ENCODE peak calls at places on chromosomes 2 and 18, in five cellular contexts. One of them, this sample, is unnamed.
A peak's percentile ranks its signal among the peaks of the same experiment; 100 is the strongest.

GRCh38 chr2:884027-884748 is 66.5 kb upstream of the SNTG2 start:
- DNase-seq in vagina: peak; percentile 34
- DNase-seq in heart left ventricle: no peak
- DNase-seq in endothelial cell of umbilical vein: no peak
- DNase-seq in A549: no peak
- DNase-seq in this sample: no peak

GRCh38 chr2:180614776-180615175 is 365.6 kb upstream of the UBE2E3 start:
- DNase-seq in vagina: no peak
- DNase-seq in heart left ventricle: no peak
- DNase-seq in endothelial cell of umbilical vein: no peak
- DNase-seq in A549: no peak
- DNase-seq in this sample: no peak

GRCh38 chr18:38456253-38456652 is 890.7 kb upstream of the CELF4 start:
- DNase-seq in vagina: no peak
- DNase-seq in heart left ventricle: no peak
- DNase-seq in endothelial cell of umbilical vein: peak; percentile 1
- DNase-seq in A549: no peak
- DNase-seq in this sample: no peak

GRCh38 chr2:201363857-201364560 is 6.9 kb upstream of the FLACC1 start:
- DNase-seq in vagina: no peak
- DNase-seq in heart left ventricle: no peak
- DNase-seq in endothelial cell of umbilical vein: peak; percentile 54
- DNase-seq in A549: peak; percentile 56
- DNase-seq in this sample: peak; percentile 64

GRCh38 chr18:10797882-10798281 is 272.1 kb downstream of the NAPG start:
- DNase-seq in vagina: no peak
- DNase-seq in heart left ventricle: no peak
- DNase-seq in endothelial cell of umbilical vein: no peak
- DNase-seq in A549: no peak
- DNase-seq in this sample: no peak

GRCh38 chr18:22591231-22591630 is 173.5 kb upstream of the CTAGE1 start:
- DNase-seq in vagina: no peak
- DNase-seq in heart left ventricle: no peak
- DNase-seq in endothelial cell of umbilical vein: no peak
- DNase-seq in A549: no peak
- DNase-seq in this sample: no peak

GRCh38 chr2:187499941-187500532 is 52.0 kb upstream of the CALCRL start:
- DNase-seq in vagina: no peak
- DNase-seq in heart left ventricle: no peak
- DNase-seq in endothelial cell of umbilical vein: peak; percentile 75
- DNase-seq in A549: peak; percentile 74
- DNase-seq in this sample: peak; percentile 82

GRCh38 chr2:198141726-198142125 is 337.3 kb downstream of the PLCL1 start:
- DNase-seq in vagina: no peak
- DNase-seq in heart left ventricle: no peak
- DNase-seq in endothelial cell of umbilical vein: no peak
- DNase-seq in A549: no peak
- DNase-seq in this sample: no peak

GRCh38 chr2:73892631-73893329 is at the start of gene ACTG2:
- DNase-seq in vagina: no peak
- DNase-seq in heart left ventricle: no peak
- DNase-seq in endothelial cell of umbilical vein: no peak
- DNase-seq in A549: no peak
- DNase-seq in this sample: no peak
- TF ChIP-seq POLR2A in vagina: no peak
- TF ChIP-seq POLR2A in heart left ventricle: no peak
- TF ChIP-seq POLR2A in endothelial cell of umbilical vein: no peak
- TF ChIP-seq POLR2A in A549: no peak
- TF ChIP-seq POLR2A in this sample: no peak

GRCh38 chr2:11750422-11750821 is 4.0 kb downstream of the LPIN1 start:
- DNase-seq in vagina: no peak
- DNase-seq in heart left ventricle: no peak
- DNase-seq in endothelial cell of umbilical vein: no peak
- DNase-seq in A549: no peak
- DNase-seq in this sample: no peak

GRCh38 chr2:11748018-11748860 is 1.8 kb downstream of the LPIN1 start:
- DNase-seq in vagina: no peak
- DNase-seq in heart left ventricle: no peak
- DNase-seq in endothelial cell of umbilical vein: no peak
- DNase-seq in A549: no peak
- DNase-seq in this sample: no peak

GRCh38 chr2:11748861-11749645 is 2.6 kb downstream of the LPIN1 start:
- DNase-seq in vagina: no peak
- DNase-seq in heart left ventricle: no peak
- DNase-seq in endothelial cell of umbilical vein: no peak
- DNase-seq in A549: no peak
- DNase-seq in this sample: no peak

GRCh38 chr2:11750917-11751316 is 4.5 kb downstream of the LPIN1 start:
- DNase-seq in vagina: no peak
- DNase-seq in heart left ventricle: no peak
- DNase-seq in endothelial cell of umbilical vein: no peak
- DNase-seq in A549: no peak
- DNase-seq in this sample: no peak

GRCh38 chr2:11749646-11750349 is 3.4 kb downstream of the LPIN1 start:
- DNase-seq in vagina: no peak
- DNase-seq in heart left ventricle: no peak
- DNase-seq in endothelial cell of umbilical vein: no peak
- DNase-seq in A549: no peak
- DNase-seq in this sample: no peak
- TF ChIP-seq POLR2A in vagina: no peak
- TF ChIP-seq POLR2A in heart left ventricle: no peak
- TF ChIP-seq POLR2A in endothelial cell of umbilical vein: no peak
- TF ChIP-seq POLR2A in A549: no peak
- TF ChIP-seq POLR2A in this sample: no peak

DNA sequence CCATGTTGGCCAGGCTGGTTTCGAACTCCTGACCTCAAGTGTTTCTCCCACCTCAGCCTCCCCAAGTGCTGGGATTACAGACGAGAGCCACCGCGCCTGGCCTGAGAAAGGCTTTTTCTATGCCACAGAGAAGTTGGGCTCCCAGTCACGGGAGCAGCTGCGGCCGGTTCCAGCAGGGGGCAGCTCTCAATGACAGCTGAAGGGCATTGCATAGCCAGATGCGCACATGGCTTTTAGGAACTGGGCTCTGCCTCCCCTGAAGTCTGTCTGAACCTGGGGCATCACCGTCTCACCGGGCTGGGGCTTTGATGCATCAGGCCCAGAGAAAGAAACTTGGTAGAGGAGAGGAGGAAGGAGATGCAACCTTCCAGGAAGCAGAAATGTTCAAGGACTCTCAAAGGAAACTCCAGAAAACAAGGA is 84.2 kb upstream of the LAPTM4A start:
- DNase-seq in vagina: no peak
- DNase-seq in heart left ventricle: no peak
- DNase-seq in endothelial cell of umbilical vein: peak; percentile 62
- DNase-seq in A549: peak; percentile 75
- DNase-seq in this sample: peak; percentile 42
- TF ChIP-seq POLR2A in vagina: no peak
- TF ChIP-seq POLR2A in heart left ventricle: no peak
- TF ChIP-seq POLR2A in endothelial cell of umbilical vein: no peak
- TF ChIP-seq POLR2A in A549: no peak
- TF ChIP-seq POLR2A in this sample: no peak

GRCh38 chr18:36829362-36830140 is 624 bp downstream of the KIAA1328 start:
- DNase-seq in vagina: no peak
- DNase-seq in heart left ventricle: no peak
- DNase-seq in endothelial cell of umbilical vein: no peak
- DNase-seq in A549: no peak
- DNase-seq in this sample: no peak

GRCh38 chr18:36828157-36828629 is 609 bp downstream of the TPGS2 start:
- DNase-seq in vagina: no peak
- DNase-seq in heart left ventricle: no peak
- DNase-seq in endothelial cell of umbilical vein: peak; percentile 46
- DNase-seq in A549: peak; percentile 36
- DNase-seq in this sample: peak; percentile 86

GRCh38 chr18:36831139-36831538 is 2.2 kb downstream of the KIAA1328 start:
- DNase-seq in vagina: no peak
- DNase-seq in heart left ventricle: no peak
- DNase-seq in endothelial cell of umbilical vein: peak; percentile 33
- DNase-seq in A549: no peak
- DNase-seq in this sample: peak; percentile 21

GRCh38 chr18:36830141-36830495 is 1.2 kb downstream of the KIAA1328 start:
- DNase-seq in vagina: no peak
- DNase-seq in heart left ventricle: no peak
- DNase-seq in endothelial cell of umbilical vein: no peak
- DNase-seq in A549: no peak
- DNase-seq in this sample: no peak

DNA sequence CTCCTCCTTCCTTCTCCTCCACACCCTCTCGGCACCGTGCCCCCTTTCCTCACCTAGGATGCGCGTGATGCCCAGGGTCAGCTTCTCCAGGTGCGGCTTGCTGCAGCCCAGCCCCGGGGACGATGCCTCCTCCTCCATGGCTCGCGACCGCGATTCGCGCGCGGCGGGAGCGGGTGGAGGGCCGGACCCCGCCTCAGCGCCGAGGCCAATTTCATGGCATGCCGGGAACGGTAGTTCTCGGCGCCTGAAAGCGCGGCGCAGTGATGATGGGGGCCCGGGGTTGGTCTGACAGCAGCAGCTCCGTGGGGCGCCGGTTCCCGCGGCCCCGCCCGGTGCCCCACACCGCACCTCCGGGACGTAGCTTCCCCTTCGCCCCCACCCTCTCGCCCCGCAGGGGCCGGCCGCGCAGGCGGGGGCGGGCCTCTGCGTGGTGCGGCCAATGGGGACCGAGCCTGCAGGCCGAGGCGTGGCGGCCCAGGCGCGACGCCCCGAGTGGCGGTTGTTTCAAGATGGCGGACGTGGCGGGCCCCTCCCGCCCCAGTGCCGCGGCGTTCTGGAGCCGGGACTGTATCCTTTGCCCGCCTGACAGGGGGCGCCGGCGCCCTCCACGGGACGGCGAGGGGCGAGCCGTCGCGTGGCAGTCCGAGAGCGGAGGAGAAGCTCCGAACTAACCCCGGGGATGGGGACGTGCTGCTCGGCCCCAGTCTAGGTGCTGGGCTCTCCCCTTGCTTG is at the start of the genes KIAA1328 and TPGS2:
- DNase-seq in vagina: no peak
- DNase-seq in heart left ventricle: peak; percentile 94
- DNase-seq in endothelial cell of umbilical vein: peak; percentile 91
- DNase-seq in A549: peak; percentile 88
- DNase-seq in this sample: peak; percentile 96
- TF ChIP-seq POLR2A in vagina: no peak
- TF ChIP-seq POLR2A in heart left ventricle: peak; percentile 65
- TF ChIP-seq POLR2A in endothelial cell of umbilical vein: peak; percentile 9
- TF ChIP-seq POLR2A in A549: peak; percentile 53
- TF ChIP-seq POLR2A in this sample: peak; percentile 89

DNA sequence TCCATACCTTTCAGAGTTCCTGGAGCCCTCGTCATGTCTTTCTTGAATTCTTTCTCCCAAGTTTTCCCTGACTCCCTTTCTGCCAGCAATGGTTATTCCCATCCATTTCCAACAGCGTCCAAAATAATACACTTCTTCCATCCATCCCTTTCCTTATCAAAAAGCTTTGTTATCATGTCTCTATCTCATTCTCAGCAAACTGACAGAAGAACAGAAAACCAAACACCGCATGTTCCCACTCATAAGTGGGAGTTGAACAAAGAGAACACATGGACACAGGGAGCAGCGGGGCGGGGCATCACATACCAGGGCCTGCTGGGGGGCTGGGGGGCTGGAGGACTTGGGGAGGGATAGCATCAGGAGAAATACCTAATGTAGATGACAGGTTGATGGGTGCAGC is 86.7 kb downstream of the DDX1 start:
- DNase-seq in vagina: no peak
- DNase-seq in heart left ventricle: no peak
- DNase-seq in endothelial cell of umbilical vein: no peak
- DNase-seq in A549: no peak
- DNase-seq in this sample: no peak
- TF ChIP-seq POLR2A in vagina: no peak
- TF ChIP-seq POLR2A in heart left ventricle: no peak
- TF ChIP-seq POLR2A in endothelial cell of umbilical vein: no peak
- TF ChIP-seq POLR2A in A549: no peak
- TF ChIP-seq POLR2A in this sample: no peak

This sample was measured in erythroblast.